ENCODE peak calls at places on chromosome 18, in six cellular contexts. One of them, this sample, is unnamed.

GRCh38 chr18:77866309-77866708 is 616.7 kb downstream of the GALR1 start:
- DNase-seq in HepG2: no peak
- DNase-seq in K562: no peak
- DNase-seq in H1: no peak
- DNase-seq in GM12878: no peak
- DNase-seq in GM12891: no peak
- DNase-seq in this sample: no peak

GRCh38 chr18:38579764-38580163 is 1014.2 kb upstream of the CELF4 start:
- DNase-seq in GM12878: no peak
- DNase-seq in HepG2: no peak
- DNase-seq in GM12891: no peak
- DNase-seq in K562: no peak
- DNase-seq in H1: no peak
- DNase-seq in this sample: no peak

GRCh38 chr18:42950732-42951131 is 164.8 kb downstream of the RIT2 start:
- DNase-seq in GM12878: no peak
- DNase-seq in HepG2: no peak
- DNase-seq in GM12891: no peak
- DNase-seq in K562: no peak
- DNase-seq in H1: no peak
- DNase-seq in this sample: no peak

GRCh38 chr18:7723558-7723957 is 156.4 kb downstream of the PTPRM start:
- DNase-seq in GM12878: no peak
- DNase-seq in HepG2: no peak
- DNase-seq in K562: no peak
- DNase-seq in H1: no peak
- DNase-seq in GM12891: no peak
- DNase-seq in this sample: no peak

GRCh38 chr18:79926715-79927596 is 24.5 kb downstream of the SLC66A2 start:
- DNase-seq in GM12891: no peak
- DNase-seq in GM12878: no peak
- DNase-seq in K562: no peak
- DNase-seq in H1: no peak
- DNase-seq in HepG2: no peak
- DNase-seq in this sample: no peak

GRCh38 chr18:5058768-5059539 is 138.1 kb downstream of the AKAIN1 start:
- DNase-seq in HepG2: no peak
- DNase-seq in K562: no peak
- DNase-seq in GM12891: no peak
- DNase-seq in H1: no peak
- DNase-seq in GM12878: peak; percentile 26
- DNase-seq in this sample: no peak

GRCh38 chr18:48326901-48327675 is 82.1 kb downstream of the ZBTB7C start:
- DNase-seq in HepG2: no peak
- DNase-seq in H1: no peak
- DNase-seq in GM12891: no peak
- DNase-seq in K562: no peak
- DNase-seq in GM12878: no peak
- DNase-seq in this sample: no peak

GRCh38 chr18:79927597-79928562 is 23.6 kb downstream of the SLC66A2 start:
- DNase-seq in GM12878: no peak
- DNase-seq in GM12891: no peak
- DNase-seq in HepG2: no peak
- DNase-seq in K562: no peak
- DNase-seq in H1: no peak
- DNase-seq in this sample: no peak

GRCh38 chr18:34802938-34803337 is 92.8 kb downstream of the DTNA start:
- DNase-seq in H1: no peak
- DNase-seq in HepG2: no peak
- DNase-seq in K562: no peak
- DNase-seq in GM12878: no peak
- DNase-seq in GM12891: no peak
- DNase-seq in this sample: no peak

GRCh38 chr18:70243131-70243530 is 37.6 kb upstream of the RTTN start:
- DNase-seq in HepG2: no peak
- DNase-seq in K562: no peak
- DNase-seq in GM12891: no peak
- DNase-seq in GM12878: no peak
- DNase-seq in H1: no peak
- DNase-seq in this sample: no peak

GRCh38 chr18:79870369-79871025 is 72.8 kb downstream of the KCNG2 start:
- DNase-seq in H1: no peak
- DNase-seq in HepG2: no peak
- DNase-seq in GM12878: no peak
- DNase-seq in K562: no peak
- DNase-seq in GM12891: no peak
- DNase-seq in this sample: no peak

GRCh38 chr18:42306208-42306980 is 351.4 kb downstream of the PIK3C3 start:
- DNase-seq in K562: no peak
- DNase-seq in GM12891: no peak
- DNase-seq in H1: no peak
- DNase-seq in HepG2: no peak
- DNase-seq in GM12878: no peak
- DNase-seq in this sample: no peak

GRCh38 chr18:79511671-79512301 is 116.1 kb downstream of the NFATC1 start:
- DNase-seq in GM12891: no peak
- DNase-seq in H1: no peak
- DNase-seq in K562: no peak
- DNase-seq in GM12878: no peak
- DNase-seq in HepG2: no peak
- DNase-seq in this sample: no peak

GRCh38 chr18:11553098-11553940 is 56.1 kb upstream of the SLC35G4 start:
- DNase-seq in H1: peak; percentile 15
- DNase-seq in GM12878: no peak
- DNase-seq in HepG2: peak; percentile 49
- DNase-seq in GM12891: peak; percentile 43
- DNase-seq in K562: peak; percentile 66
- DNase-seq in this sample: peak; percentile 30

GRCh38 chr18:43720036-43720435 is 442.7 kb upstream of the SYT4 start:
- DNase-seq in K562: no peak
- DNase-seq in HepG2: no peak
- DNase-seq in H1: no peak
- DNase-seq in GM12891: no peak
- DNase-seq in GM12878: no peak
- DNase-seq in this sample: no peak

GRCh38 chr18:3947383-3947782 is 497.4 kb downstream of the TGIF1 start:
- DNase-seq in K562: no peak
- DNase-seq in HepG2: no peak
- DNase-seq in H1: no peak
- DNase-seq in GM12878: no peak
- DNase-seq in GM12891: no peak
- DNase-seq in this sample: no peak

GRCh38 chr18:478679-479078 is 21.8 kb downstream of the COLEC12 start:
- DNase-seq in HepG2: no peak
- DNase-seq in GM12878: no peak
- DNase-seq in K562: no peak
- DNase-seq in H1: no peak
- DNase-seq in GM12891: no peak
- DNase-seq in this sample: no peak

GRCh38 chr18:317618-318017 is 49.8 kb upstream of the THOC1 start:
- DNase-seq in GM12891: no peak
- DNase-seq in H1: no peak
- DNase-seq in K562: no peak
- DNase-seq in GM12878: no peak
- DNase-seq in HepG2: no peak
- DNase-seq in this sample: no peak

GRCh38 chr18:68462766-68463165 is 252.1 kb downstream of the TMX3 start:
- DNase-seq in K562: no peak
- DNase-seq in H1: no peak
- DNase-seq in HepG2: no peak
- DNase-seq in GM12878: no peak
- DNase-seq in GM12891: no peak
- DNase-seq in this sample: no peak

GRCh38 chr18:79962835-79963657 is 1.4 kb upstream of the HSBP1L1 start:
- DNase-seq in K562: no peak
- DNase-seq in GM12891: peak; percentile 51
- DNase-seq in HepG2: no peak
- DNase-seq in GM12878: peak; percentile 84
- DNase-seq in H1: no peak
- DNase-seq in this sample: peak; percentile 64

DNA sequence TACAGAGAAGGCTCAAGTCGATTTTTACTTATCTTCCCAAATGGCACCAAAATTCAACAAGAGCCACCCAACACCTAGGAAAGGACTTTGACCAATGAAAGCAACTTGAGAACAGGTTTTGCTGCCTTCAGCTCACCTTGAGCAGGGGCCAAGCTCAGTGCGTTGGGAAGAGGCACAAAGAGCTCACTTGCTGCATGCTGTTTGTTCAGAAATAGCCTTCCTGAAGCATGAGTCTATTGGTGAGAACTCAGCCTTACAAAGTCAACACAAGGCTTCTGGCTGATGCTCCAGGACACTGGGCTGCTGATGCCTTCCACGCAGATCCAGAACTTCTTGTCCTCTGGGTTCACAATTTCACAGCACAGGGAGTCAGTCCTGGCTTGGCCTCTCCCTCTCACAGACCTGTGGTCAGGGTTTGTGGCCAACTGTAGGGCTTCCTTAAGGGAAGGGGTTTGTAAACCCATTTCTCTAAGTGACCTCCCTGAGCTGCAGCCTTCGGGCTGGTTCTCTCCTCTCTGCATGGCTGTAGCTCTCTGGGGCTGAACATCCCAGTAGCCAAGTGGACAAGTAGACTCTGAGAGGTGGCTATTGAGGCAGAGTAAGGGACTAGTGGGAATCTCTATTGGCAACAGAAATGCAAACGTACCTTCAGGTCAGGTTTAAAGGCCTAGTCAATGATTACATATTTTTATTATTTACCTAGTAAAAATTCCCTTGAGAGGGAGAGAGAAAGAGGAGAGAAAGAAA is 124.7 kb upstream of the GATA6 start:
- DNase-seq in GM12891: no peak
- DNase-seq in H1: no peak
- DNase-seq in GM12878: no peak
- DNase-seq in K562: no peak
- DNase-seq in HepG2: no peak
- DNase-seq in this sample: no peak
- TF ChIP-seq POLR2A in GM12891: no peak
- TF ChIP-seq POLR2A in H1: no peak
- TF ChIP-seq POLR2A in GM12878: no peak
- TF ChIP-seq POLR2A in K562: no peak
- TF ChIP-seq POLR2A in HepG2: no peak
- TF ChIP-seq POLR2A in this sample: no peak

DNA sequence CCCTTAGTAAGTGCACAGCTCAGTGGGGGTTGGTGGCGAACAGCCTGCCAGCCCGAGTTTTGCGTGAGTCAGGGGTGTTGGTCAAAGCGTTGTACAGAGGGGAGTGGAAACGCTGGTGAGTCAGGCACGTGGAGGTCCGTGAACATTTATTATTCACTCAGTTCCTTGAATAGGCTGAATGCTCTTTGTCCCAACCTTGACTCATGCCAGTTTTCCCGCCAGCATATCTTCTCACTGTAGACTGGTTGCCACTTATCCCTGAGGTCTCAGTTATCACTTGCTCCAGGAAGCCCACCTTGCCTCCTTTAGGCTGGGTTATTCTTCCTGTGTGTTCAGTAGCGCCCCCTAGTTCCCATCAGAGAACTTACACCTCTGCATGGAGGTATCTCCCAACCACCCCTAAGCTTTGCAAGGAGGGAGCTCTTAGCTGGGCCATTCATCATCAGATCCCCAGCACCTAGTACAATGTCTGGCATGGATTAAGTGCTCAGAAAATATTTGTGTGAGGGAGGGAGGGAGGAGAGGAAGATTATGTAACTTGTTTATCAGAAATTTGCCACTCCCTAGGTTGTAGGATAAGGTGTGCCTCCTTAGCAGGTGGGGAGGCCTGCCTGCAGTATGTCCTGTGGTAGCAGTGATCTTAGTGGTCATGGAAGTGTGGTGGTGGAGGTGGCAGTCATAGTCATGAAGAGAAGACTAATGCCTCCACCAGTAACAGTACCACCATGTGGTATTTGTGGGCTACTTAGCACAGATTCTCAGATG is 72.1 kb downstream of the CABLES1 start:
- DNase-seq in HepG2: peak; percentile 13
- DNase-seq in H1: no peak
- DNase-seq in GM12878: no peak
- DNase-seq in K562: peak; percentile 82
- DNase-seq in GM12891: no peak
- DNase-seq in this sample: no peak
- TF ChIP-seq TAF1 in HepG2: no peak
- TF ChIP-seq TAF1 in H1: no peak
- TF ChIP-seq TAF1 in GM12878: no peak
- TF ChIP-seq TAF1 in K562: no peak
- TF ChIP-seq TAF1 in GM12891: no peak
- TF ChIP-seq TAF1 in this sample: no peak

DNA sequence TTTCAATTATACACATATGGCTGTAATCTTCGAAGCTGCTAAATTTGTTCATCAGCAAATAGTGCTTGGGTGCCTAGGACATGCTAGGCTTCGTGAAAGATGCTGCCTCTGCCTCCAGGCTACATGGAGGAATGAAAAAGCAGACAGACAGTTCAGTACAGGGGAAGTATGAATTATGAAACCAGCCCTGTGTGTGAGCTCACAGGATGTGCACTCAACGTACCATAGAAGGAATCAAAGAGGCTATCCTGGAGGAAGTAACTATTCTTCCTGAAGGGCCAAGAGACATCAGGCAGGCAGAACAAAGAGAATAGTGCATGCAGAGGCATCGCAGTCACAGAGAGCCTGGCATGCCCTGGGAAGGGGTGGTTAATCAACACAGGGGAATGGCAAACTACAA is 61.4 kb downstream of the DYM start:
- DNase-seq in GM12891: no peak
- DNase-seq in H1: no peak
- DNase-seq in K562: no peak
- DNase-seq in GM12878: no peak
- DNase-seq in HepG2: no peak
- DNase-seq in this sample: no peak
- TF ChIP-seq POLR2AphosphoS5 in GM12891: no peak
- TF ChIP-seq POLR2AphosphoS5 in H1: no peak
- TF ChIP-seq POLR2AphosphoS5 in K562: no peak
- TF ChIP-seq POLR2AphosphoS5 in GM12878: no peak
- TF ChIP-seq POLR2AphosphoS5 in HepG2: no peak
- TF ChIP-seq POLR2AphosphoS5 in this sample: peak; percentile 44

GRCh38 chr18:9708057-9708881 is at the start of gene RAB31:
- DNase-seq in K562: peak; percentile 97
- DNase-seq in GM12878: no peak
- DNase-seq in GM12891: peak; percentile 51
- DNase-seq in HepG2: no peak
- DNase-seq in H1: no peak
- DNase-seq in this sample: peak; percentile 53

GRCh38 chr18:9708882-9709877 is 1.1 kb downstream of the RAB31 start:
- DNase-seq in GM12878: no peak
- DNase-seq in HepG2: no peak
- DNase-seq in GM12891: no peak
- DNase-seq in K562: peak; percentile 44
- DNase-seq in H1: no peak
- DNase-seq in this sample: peak; percentile 33

GRCh38 chr18:9706081-9706935 is 1.8 kb upstream of the RAB31 start:
- DNase-seq in H1: no peak
- DNase-seq in HepG2: no peak
- DNase-seq in GM12878: no peak
- DNase-seq in GM12891: no peak
- DNase-seq in K562: no peak
- DNase-seq in this sample: no peak

GRCh38 chr18:9705183-9705864 is 2.8 kb upstream of the RAB31 start:
- DNase-seq in GM12878: no peak
- DNase-seq in GM12891: no peak
- DNase-seq in HepG2: no peak
- DNase-seq in K562: peak; percentile 55
- DNase-seq in H1: no peak
- DNase-seq in this sample: no peak

GRCh38 chr18:9707381-9708056 is 582 bp upstream of the RAB31 start:
- DNase-seq in HepG2: no peak
- DNase-seq in GM12878: no peak
- DNase-seq in GM12891: no peak
- DNase-seq in H1: no peak
- DNase-seq in K562: no peak
- DNase-seq in this sample: no peak
- TF ChIP-seq POLR2A in HepG2: no peak
- TF ChIP-seq POLR2A in GM12878: no peak
- TF ChIP-seq POLR2A in GM12891: no peak
- TF ChIP-seq POLR2A in H1: no peak
- TF ChIP-seq POLR2A in K562: peak; percentile 43
- TF ChIP-seq POLR2A in this sample: no peak

This sample was measured in GM12892.